ENCODE peak calls at places on chromosomes 12 and 14, in five cellular contexts. Z, X, C, M and V are unnamed samples.

GRCh38 chr12:128959931-128960330 is 106.7 kb downstream of the GLT1D1 start:
- DNase-seq in C (no peak), X (no peak), M (no peak), Z (no peak), V (no peak)

GRCh38 chr14:20413785-20414117 is 450 bp upstream of the TEP1 start:
- DNase-seq in M (peak), C (no peak), Z (peak), X (no peak), V (no peak)

GRCh38 chr12:10031771-10032175 is 1.3 kb downstream of the CLEC9A start:
- DNase-seq in C (no peak), M (peak), X (no peak), Z (peak), V (peak)

GRCh38 chr14:21734457-21735074 is 60.9 kb upstream of the OR4E1 start:
- DNase-seq in Z (peak), M (peak), C (no peak), X (no peak), V (peak)

GRCh38 chr12:115158816-115159215 is 474.8 kb upstream of the TBX3 start:
- DNase-seq in Z (no peak), X (no peak), C (no peak), M (no peak), V (no peak)

GRCh38 chr14:91892918-91893527 is 25.7 kb upstream of the TC2N start:
- DNase-seq in C (no peak), M (no peak), X (no peak), Z (no peak), V (no peak)

GRCh38 chr12:88251798-88252197 is 109.7 kb downstream of the TMTC3 start:
- DNase-seq in C (no peak), M (no peak), Z (no peak), X (no peak), V (no peak)

GRCh38 chr12:66066071-66066928 is 64.2 kb downstream of the LLPH start:
- DNase-seq in C (no peak), Z (peak), M (peak), X (no peak), V (peak)

GRCh38 chr14:22939684-22940083 is 10.5 kb upstream of the PRMT5 start:
- DNase-seq in M (peak), Z (peak), C (no peak), X (no peak), V (no peak)

GRCh38 chr12:19529933-19530630 is 90.8 kb downstream of the AEBP2 start:
- DNase-seq in M (peak), C (no peak), X (no peak), Z (peak), V (no peak)

GRCh38 chr12:101925352-101925751 is 48.0 kb downstream of the DRAM1 start:
- DNase-seq in Z (peak), X (peak), M (peak), C (peak), V (peak)

GRCh38 chr12:109462868-109463692 is 14.0 kb downstream of the KCTD10 start:
- DNase-seq in C (peak), X (peak), M (peak), Z (peak), V (peak)

GRCh38 chr12:27922591-27923139 is 49.9 kb downstream of the PTHLH start:
- DNase-seq in Z (peak), M (peak), X (no peak), C (no peak), V (no peak)

GRCh38 chr12:71142046-71142445 is 15.8 kb downstream of the TSPAN8 start:
- DNase-seq in Z (no peak), C (no peak), M (no peak), X (no peak), V (no peak)

GRCh38 chr12:120136093-120136770 is 19.7 kb upstream of the RAB35 start:
- DNase-seq in M (no peak), C (no peak), Z (no peak), X (no peak), V (no peak)

GRCh38 chr12:31000751-31001150 is 72.9 kb upstream of the DDX11 start:
- DNase-seq in Z (peak), M (peak), C (no peak), X (no peak), V (peak)

GRCh38 chr14:36553650-36554260 is 28.7 kb downstream of the NKX2-8 start:
- DNase-seq in M (peak), Z (peak), X (no peak), C (no peak), V (peak)

GRCh38 chr14:64196668-64197411 is 97.3 kb downstream of the ESR2 start:
- DNase-seq in X (no peak), C (no peak), Z (peak), M (peak), V (no peak)

GRCh38 chr12:55728932-55729591 is at the start of gene CD63:
- DNase-seq in M (peak), C (peak), X (peak), Z (peak), V (no peak)

GRCh38 chr12:110763578-110763977 is 20.9 kb upstream of the PPP1CC start:
- DNase-seq in M (no peak), Z (no peak), X (no peak), C (no peak), V (no peak)

GRCh38 chr14:58824106-58824505 is 186.3 kb downstream of the DACT1 start:
- DNase-seq in X (no peak), M (no peak), C (no peak), Z (no peak), V (no peak)

GRCh38 chr12:132153501-132154340 is 9.5 kb downstream of the NOC4L start:
- DNase-seq in Z (peak), M (peak), X (no peak), C (peak), V (peak)

GRCh38 chr12:116442981-116443380 is 116.2 kb upstream of the MAP1LC3B2 start:
- DNase-seq in X (no peak), Z (peak), M (peak), C (no peak), V (no peak)

GRCh38 chr14:82190812-82191211 is 657.2 kb upstream of the SEL1L start:
- DNase-seq in Z (no peak), X (no peak), M (no peak), C (no peak), V (no peak)

GRCh38 chr12:122866950-122867607 is 28.8 kb downstream of the VPS37B start:
- DNase-seq in M (no peak), Z (no peak), C (no peak), X (no peak), V (no peak)

GRCh38 chr12:6620885-6621274 is 13.7 kb upstream of the CHD4 start:
- DNase-seq in Z (no peak), C (no peak), M (no peak), X (no peak), V (no peak)
- H3K4me3 ChIP-seq in Z (peak), C (no peak), M (no peak), X (no peak), V (no peak)

GRCh38 chr14:35419429-35419841 is 14.9 kb upstream of the NFKBIA start:
- DNase-seq in X (no peak), M (no peak), Z (no peak), C (no peak), V (no peak)

GRCh38 chr14:35425850-35426249 is 21.3 kb upstream of the NFKBIA start:
- DNase-seq in M (no peak), X (no peak), C (no peak), Z (no peak), V (no peak)

GRCh38 chr14:35418093-35418492 is 13.5 kb upstream of the NFKBIA start:
- DNase-seq in C (no peak), X (no peak), Z (no peak), M (no peak), V (no peak)

GRCh38 chr14:35420036-35420811 is 15.7 kb upstream of the NFKBIA start:
- DNase-seq in X (no peak), C (no peak), M (peak), Z (peak), V (no peak)

DNA sequence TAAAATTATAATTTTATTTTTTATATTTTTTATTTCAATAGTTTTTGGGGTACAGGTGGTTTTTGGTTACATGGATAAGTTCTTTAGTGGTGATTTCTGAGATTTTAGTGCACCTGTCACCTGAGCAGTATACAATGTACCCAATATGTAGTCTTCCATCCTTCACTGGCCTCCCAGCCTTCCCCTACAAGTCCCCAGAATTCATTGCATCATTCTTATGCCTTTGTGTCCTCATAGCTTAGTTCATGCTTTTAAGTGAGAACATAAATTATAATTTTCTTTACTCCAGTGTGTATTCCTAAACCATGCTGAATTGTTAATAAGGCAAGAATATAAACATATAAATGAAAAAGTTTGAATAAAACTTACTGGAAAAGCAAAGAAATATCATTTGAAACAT is 19.1 kb upstream of the NFKBIA start:
- DNase-seq in C (no peak), X (no peak), Z (no peak), M (no peak), V (no peak)
- H3K4me3 ChIP-seq in C (no peak), X (no peak), Z (no peak), M (no peak), V (no peak)

DNA sequence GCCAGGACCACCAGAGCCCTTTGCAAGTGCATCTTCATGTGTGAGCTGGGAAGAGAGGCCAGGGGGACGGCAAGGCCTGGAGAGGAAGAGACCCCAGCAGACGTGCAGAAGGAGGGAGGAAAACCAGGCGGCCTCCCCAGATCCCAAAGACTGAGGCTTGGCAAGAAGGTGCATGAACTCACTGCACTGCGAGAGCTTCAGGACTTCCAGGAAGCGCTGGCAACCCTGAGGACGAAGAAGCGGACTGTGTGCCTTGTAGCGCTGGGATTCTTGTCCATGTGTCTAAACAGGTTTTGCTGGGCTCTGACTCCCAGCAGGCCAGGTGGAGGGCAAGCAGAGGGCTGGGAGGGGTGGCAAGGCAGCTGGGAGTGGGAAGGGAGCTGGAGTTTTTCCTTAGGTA is 939 bp downstream of the TGFB3 start:
- DNase-seq in X (no peak), Z (no peak), M (no peak), C (peak), V (no peak)
- H3K4me3 ChIP-seq in X (no peak), Z (peak), M (peak), C (peak), V (peak)

DNA sequence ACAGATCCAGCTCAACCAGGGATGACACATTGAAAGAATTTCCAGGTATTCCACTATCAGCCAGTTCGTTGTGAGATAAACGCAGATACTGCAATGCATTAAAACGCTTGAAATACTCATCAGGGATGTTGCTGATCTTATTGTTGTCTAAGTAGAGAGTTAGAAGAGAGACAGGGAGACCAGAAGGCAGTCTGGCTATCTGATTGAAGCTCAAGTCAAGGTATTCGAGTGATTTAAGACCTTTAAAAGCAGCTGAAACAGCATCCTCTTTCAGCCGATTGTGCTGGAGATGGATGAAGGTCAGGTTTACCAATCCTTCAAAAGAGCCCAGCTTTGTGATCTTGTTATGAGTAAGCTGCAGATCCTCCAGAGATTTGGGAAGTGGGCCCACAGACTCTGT is 3.1 kb downstream of the LUM start:
- DNase-seq in Z (no peak), M (no peak), X (no peak), C (no peak), V (no peak)
- H3K4me3 ChIP-seq in Z (no peak), M (no peak), X (no peak), C (no peak), V (no peak)

DNA sequence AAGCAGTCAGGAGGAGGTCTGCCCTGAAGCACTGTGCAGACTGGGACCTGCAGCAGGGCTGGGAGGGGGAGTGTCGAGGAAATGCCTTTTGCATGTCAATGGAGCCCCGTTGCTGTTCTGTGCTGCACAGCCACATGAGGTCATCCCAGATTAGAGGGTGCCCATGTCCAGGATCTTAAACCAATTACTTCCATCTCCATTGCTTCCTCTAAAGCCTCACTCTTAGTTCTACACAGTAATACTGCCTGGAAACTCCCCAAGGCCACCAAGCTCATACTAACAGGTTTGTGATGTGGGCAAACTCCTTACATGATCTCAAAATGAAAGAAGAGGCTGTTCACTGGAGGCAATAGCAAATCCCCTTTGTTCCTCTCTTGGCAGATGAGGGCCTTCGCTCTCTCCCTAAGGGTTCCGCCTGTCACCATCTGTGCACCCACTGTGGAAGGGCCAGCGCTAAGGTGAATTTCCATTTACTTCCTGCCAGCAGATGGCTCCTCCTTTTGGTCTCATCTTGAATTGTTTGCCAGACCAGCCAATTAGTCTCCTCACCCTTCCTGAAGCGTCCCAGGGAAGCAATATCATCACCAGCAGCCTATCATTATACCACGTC is 35.4 kb upstream of the LTA4H start:
- DNase-seq in X (no peak), Z (no peak), M (peak), C (no peak), V (no peak)
- H3K4me3 ChIP-seq in X (no peak), Z (no peak), M (no peak), C (no peak), V (no peak)

DNA sequence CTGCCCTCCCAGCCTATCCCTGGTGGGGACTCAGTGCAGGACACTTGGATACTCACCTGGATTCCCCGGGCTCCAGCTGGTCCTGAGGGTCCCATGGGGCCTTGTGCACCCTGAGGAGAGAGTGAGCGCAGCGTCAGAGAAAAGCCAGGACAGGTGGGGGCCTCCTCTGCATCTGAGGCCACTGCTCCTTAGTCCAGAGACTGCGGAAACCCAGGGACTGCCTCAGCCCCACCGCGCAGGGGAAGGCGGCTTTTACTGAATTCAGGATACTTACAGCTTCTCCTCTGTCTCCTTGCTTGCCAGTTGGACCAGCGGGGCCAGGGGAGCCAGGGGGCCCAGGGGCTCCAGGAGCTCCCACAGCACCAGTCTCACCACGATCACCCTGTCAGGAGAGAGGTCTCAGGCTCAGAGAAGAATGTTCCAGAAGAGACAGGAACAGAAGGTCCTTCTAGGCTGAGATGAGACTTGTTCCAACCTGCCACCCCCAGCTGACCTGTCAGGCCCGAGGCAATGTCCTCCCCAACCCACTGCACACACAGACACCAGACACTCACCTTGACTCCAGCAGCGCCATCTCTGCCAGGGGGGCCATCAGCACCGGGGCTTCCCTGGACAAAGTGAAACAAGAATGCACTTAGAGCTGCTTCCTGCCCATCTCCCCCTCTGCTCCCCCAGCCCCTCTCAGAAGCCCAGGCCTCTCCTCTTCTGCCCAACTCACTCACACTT is 13.8 kb downstream of the TMEM106C start:
- DNase-seq in C (no peak), M (no peak), Z (no peak), X (no peak), V (no peak)
- H3K4me3 ChIP-seq in C (no peak), M (no peak), Z (no peak), X (no peak), V (no peak)

DNA sequence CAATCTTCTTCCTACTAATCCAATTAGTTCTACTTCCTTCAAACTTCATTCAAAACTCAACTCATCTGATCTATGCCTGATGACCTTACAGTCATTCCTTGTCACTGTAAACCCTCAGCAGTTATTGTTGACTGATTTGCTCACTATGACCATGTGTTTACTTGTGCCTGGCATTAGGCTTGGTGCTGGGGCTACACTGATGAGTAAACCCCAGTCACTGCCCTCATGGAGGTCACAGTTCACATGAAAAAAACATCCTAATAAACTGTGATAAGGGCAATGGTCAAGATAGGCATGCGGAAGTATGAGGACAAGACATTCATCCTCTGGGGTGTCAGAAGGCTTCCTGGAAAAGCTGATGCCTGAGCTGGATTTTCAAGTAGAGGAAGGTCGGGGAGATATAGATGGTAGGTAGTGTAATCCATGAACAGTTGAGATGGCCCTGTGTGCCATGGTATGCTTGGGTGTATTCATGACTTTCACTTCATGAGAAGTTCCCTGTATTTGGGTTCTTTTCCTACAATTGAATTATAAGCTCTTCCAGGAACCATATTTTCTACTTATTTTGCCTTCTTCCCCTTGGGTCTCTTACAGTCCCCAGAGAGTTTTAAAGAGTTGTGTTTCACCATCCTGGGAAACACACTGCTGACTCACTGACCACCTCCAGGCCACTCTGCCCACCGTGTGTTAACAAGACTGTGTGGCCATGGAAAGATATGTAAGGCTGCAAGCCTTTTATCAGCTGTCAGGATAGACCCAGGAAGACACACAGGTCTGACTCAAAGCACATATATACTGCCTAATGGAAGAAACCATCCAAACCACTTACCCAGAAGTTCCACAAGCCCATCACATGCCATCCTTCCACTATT is 38.7 kb upstream of the DUSP6 start:
- DNase-seq in Z (peak), X (no peak), C (no peak), M (peak), V (peak)
- H3K4me3 ChIP-seq in Z (no peak), X (no peak), C (no peak), M (no peak), V (no peak)

GRCh38 chr12:79688376-79689040 is 2.3 kb downstream of the PAWR start:
- DNase-seq in M (peak), X (no peak), C (no peak), Z (peak), V (no peak)
- H3K4me3 ChIP-seq in M (peak), X (no peak), C (peak), Z (peak), V (peak)

GRCh38 chr14:101895256-101895655 is 69.1 kb upstream of the DYNC1H1 start:
- DNase-seq in Z (no peak), C (no peak), X (no peak), M (no peak), V (no peak)

GRCh38 chr14:101897326-101897725 is 67.0 kb upstream of the DYNC1H1 start:
- DNase-seq in C (no peak), Z (no peak), M (no peak), X (no peak), V (no peak)

GRCh38 chr14:101891471-101891870 is 72.9 kb upstream of the DYNC1H1 start:
- DNase-seq in C (no peak), Z (no peak), M (no peak), X (no peak), V (no peak)

GRCh38 chr14:101894365-101895113 is 69.8 kb upstream of the DYNC1H1 start:
- DNase-seq in Z (no peak), C (no peak), M (no peak), X (no peak), V (no peak)

GRCh38 chr14:101893759-101894158 is 70.6 kb upstream of the DYNC1H1 start:
- DNase-seq in X (no peak), Z (no peak), C (no peak), M (no peak), V (no peak)
- H3K4me3 ChIP-seq in X (no peak), Z (no peak), C (no peak), M (no peak), V (no peak)

GRCh38 chr12:26196424-26196722 is 1.0 kb downstream of the SSPN start:
- DNase-seq in M (no peak), Z (peak), C (no peak), X (no peak), V (no peak)
- H3K4me3 ChIP-seq in M (peak), Z (peak), C (peak), X (no peak), V (peak)